ENCODE peak calls at places on chromosome 20, in four cellular contexts. G is lower lobe of right lung, I is right atrium auricular region, Y is A549. P is an unnamed sample.

GRCh38 chr20:61053487-61054277 is 198.4 kb upstream of the CDH4 start:
- DNase-seq in I (no peak), Y (no peak), G (no peak), P (peak; percentile 26)

GRCh38 chr20:46264391-46265266 is 43.7 kb downstream of the CDH22 start:
- DNase-seq in I (no peak), G (no peak), Y (no peak), P (no peak)

GRCh38 chr20:45066372-45066771 is 34.6 kb downstream of the KCNS1 start:
- DNase-seq in Y (no peak), G (no peak), I (no peak), P (no peak)

GRCh38 chr20:43942661-43943285 is 28.1 kb downstream of the TOX2 start:
- DNase-seq in G (no peak), I (no peak), Y (no peak), P (no peak)

GRCh38 chr20:24157213-24157612 is 168.6 kb upstream of the GGTLC1 start:
- DNase-seq in G (no peak), Y (no peak), I (no peak), P (no peak)

GRCh38 chr20:48631114-48632016 is 196.4 kb downstream of the PREX1 start:
- DNase-seq in G (no peak), I (no peak), Y (no peak), P (no peak)

GRCh38 chr20:33434434-33434833 is 9.1 kb downstream of the SNTA1 start:
- DNase-seq in Y (no peak), I (no peak), G (no peak), P (no peak)

GRCh38 chr20:57661201-57662027 is 41.2 kb upstream of the ZBP1 start:
- DNase-seq in I (no peak), Y (no peak), G (peak; percentile 46), P (no peak)

GRCh38 chr20:34747479-34747878 is 43.3 kb downstream of the TP53INP2 start:
- DNase-seq in G (no peak), I (no peak), Y (no peak), P (no peak)

GRCh38 chr20:3940905-3941304 is 51.7 kb downstream of the PANK2 start:
- DNase-seq in Y (no peak), G (peak; percentile 48), I (no peak), P (no peak)

GRCh38 chr20:1134355-1134754 is 16.0 kb downstream of the PSMF1 start:
- DNase-seq in Y (no peak), G (no peak), I (no peak), P (no peak)

GRCh38 chr20:47725248-47725973 is 59.9 kb downstream of the SULF2 start:
- DNase-seq in I (peak; percentile 77), G (peak; percentile 76), Y (peak; percentile 85), P (peak; percentile 73)

GRCh38 chr20:50837532-50838321 is 42.9 kb downstream of the BCAS4 start:
- DNase-seq in Y (no peak), G (no peak), I (peak; percentile 58), P (no peak)

GRCh38 chr20:1001116-1001515 is 995 bp downstream of the RSPO4 start:
- DNase-seq in Y (no peak), I (no peak), G (no peak), P (no peak)

GRCh38 chr20:48818031-48818370 is 9.8 kb downstream of the PREX1 start:
- DNase-seq in Y (no peak), G (no peak), I (no peak), P (no peak)

GRCh38 chr20:10218536-10219451 is at the start of gene SNAP25:
- DNase-seq in I (peak; percentile 70), G (no peak), Y (peak; percentile 83), P (peak; percentile 35)

DNA sequence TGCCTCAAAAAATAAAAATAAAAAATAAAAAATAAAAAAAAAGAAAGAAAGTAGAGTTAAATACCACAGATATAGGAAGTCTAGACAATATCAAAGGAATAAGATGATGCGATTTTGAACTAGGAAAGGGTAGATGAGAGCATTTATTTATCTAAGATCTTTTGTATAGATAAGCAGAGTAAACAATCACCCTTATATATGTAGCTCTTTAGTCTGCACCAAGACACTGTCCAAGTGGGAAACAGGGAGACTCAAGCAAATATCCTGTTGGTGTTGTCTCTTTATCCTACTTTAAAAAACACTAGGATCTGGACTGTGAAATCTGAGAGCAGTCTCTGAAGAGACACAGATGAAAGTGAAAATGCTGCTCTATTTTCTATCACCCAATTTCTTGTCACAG is 587.0 kb upstream of the FLRT3 start:
- DNase-seq in I (no peak), G (no peak), Y (no peak), P (no peak)
- H3K4me3 ChIP-seq in I (no peak overlapping the region), G (no peak overlapping the region), Y (no peak overlapping the region), P (no peak overlapping the region)

GRCh38 chr20:63498950-63499332 is at the start of gene EEF1A2:
- DNase-seq in G (no peak), Y (peak; percentile 68), I (no peak), P (no peak)
- TF ChIP-seq CTCF in G (no peak), Y (peak; percentile 19), I (peak; percentile 12), P (peak; percentile 23)

GRCh38 chr20:20869161-20869560 is 156.7 kb upstream of the RALGAPA2 start:
- DNase-seq in G (no peak), Y (no peak), I (no peak), P (no peak)
- H3K9me3 ChIP-seq in G (no peaks in the 10 kb centered on the region), Y (no peaks in the 10 kb centered on the region), I (no peaks in the 10 kb centered on the region), P (no peaks in the 10 kb centered on the region)

GRCh38 chr20:12386821-12387220 is 469.1 kb downstream of the BTBD3 start:
- DNase-seq in I (no peak), G (no peak), Y (no peak), P (no peak)

GRCh38 chr20:12383770-12384304 is 466.1 kb downstream of the BTBD3 start:
- DNase-seq in G (no peak), Y (no peak), I (no peak), P (no peak)
- H3K4me3 ChIP-seq in G (no peak overlapping the region), Y (no peak overlapping the region), I (no peak overlapping the region), P (no peak overlapping the region)

GRCh38 chr20:22383156-22383555 is 201.2 kb downstream of the FOXA2 start:
- DNase-seq in G (no peak), Y (no peak), I (no peak), P (no peak)

GRCh38 chr20:22387452-22387851 is 196.9 kb downstream of the FOXA2 start:
- DNase-seq in Y (no peak), I (no peak), G (no peak), P (no peak)

GRCh38 chr20:22384978-22385377 is 199.4 kb downstream of the FOXA2 start:
- DNase-seq in G (no peak), Y (no peak), I (no peak), P (no peak)

GRCh38 chr20:22386300-22386623 is 198.1 kb downstream of the FOXA2 start:
- DNase-seq in I (no peak), Y (no peak), G (no peak), P (no peak)

DNA sequence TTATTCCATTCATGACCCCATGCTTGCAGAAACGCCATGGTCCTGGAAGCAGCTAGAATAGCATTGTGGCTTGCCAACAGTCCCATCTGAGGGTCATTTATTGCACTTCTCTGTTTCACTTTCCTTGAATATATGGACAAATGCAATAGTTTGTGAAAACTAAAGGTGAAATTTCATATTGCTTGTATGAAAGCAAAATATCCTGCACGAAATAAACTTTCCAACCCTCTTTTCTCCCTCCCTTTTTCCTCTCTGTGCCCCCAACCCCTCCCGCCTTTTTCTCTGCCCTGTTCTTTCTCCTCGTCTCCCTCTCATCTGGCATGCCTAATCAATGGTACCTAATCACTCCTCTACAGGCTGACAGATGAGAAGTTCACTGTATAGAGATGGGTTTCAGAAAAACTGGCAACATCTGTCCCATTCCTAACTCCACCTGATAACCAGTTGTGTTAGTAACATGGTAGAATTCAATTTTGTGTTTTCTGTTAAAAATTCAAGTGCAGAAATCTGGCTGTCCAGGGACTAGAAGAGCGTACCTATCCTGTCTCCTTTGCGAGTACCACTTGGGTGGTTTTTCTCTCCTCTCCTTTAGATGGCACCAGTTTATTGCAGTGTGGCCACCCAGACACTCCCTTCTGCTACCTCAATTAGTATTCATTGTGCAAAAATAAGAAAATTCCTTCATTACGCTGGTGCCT is 198.6 kb downstream of the FOXA2 start:
- DNase-seq in G (no peak), I (no peak), Y (peak; percentile 64), P (peak; percentile 39)
- TF ChIP-seq CTCF in G (peak; percentile 37), I (no peak), Y (peak; percentile 90), P (peak; percentile 78)

GRCh38 chr20:29298271-29298590 is 1959.2 kb upstream of the DEFB115 start:
- DNase-seq in Y (no peak), G (no peak), I (no peak), P (no peak)

GRCh38 chr20:29298759-29299613 is 1958.5 kb upstream of the DEFB115 start:
- DNase-seq in Y (no peak), G (no peak), I (no peak), P (no peak)

GRCh38 chr20:29301624-29302259 is 1955.7 kb upstream of the DEFB115 start:
- DNase-seq in I (no peak), G (no peak), Y (no peak), P (no peak)

GRCh38 chr20:29300579-29301551 is 1956.6 kb upstream of the DEFB115 start:
- DNase-seq in Y (no peak), G (no peak), I (no peak), P (no peak)

GRCh38 chr20:29299811-29300578 is 1957.5 kb upstream of the DEFB115 start:
- DNase-seq in I (no peak), Y (no peak), G (no peak), P (no peak)
- H3K9me3 ChIP-seq in I (no peaks in the 10 kb centered on the region), Y (peaks cover 4% of the 10 kb centered on the region), G (peaks cover 7% of the 10 kb centered on the region), P (no peaks in the 10 kb centered on the region)

P was measured in body of pancreas.